ENCODE peak calls at places on chromosomes 3 and 15, in nine cellular contexts. One of them, this sample, is unnamed. For H3K4me1, the result is how much of the 10 kb centered on the place peaks cover.

GRCh38 chr15:61749169-61749568 is 311.1 kb downstream of the VPS13C start:
- DNase-seq in K562: no peak
- DNase-seq in mammary epithelial cell: peak
- DNase-seq in GM23248: no peak
- DNase-seq in A673: no peak
- DNase-seq in H1: no peak
- DNase-seq in HCT116: no peak
- DNase-seq in GM23338: no peak
- DNase-seq in PC-9: no peak
- DNase-seq in this sample: no peak

GRCh38 chr15:74781673-74782595 is at the start of gene CSK:
- DNase-seq in K562: peak
- DNase-seq in mammary epithelial cell: peak
- DNase-seq in GM23248: peak
- DNase-seq in A673: peak
- DNase-seq in H1: peak
- DNase-seq in HCT116: no peak
- DNase-seq in GM23338: peak
- DNase-seq in PC-9: no peak
- DNase-seq in this sample: peak

GRCh38 chr3:50295553-50296166 is 3.4 kb upstream of the IFRD2 start:
- DNase-seq in K562: no peak
- DNase-seq in mammary epithelial cell: no peak
- DNase-seq in GM23248: no peak
- DNase-seq in A673: no peak
- DNase-seq in H1: no peak
- DNase-seq in HCT116: no peak
- DNase-seq in GM23338: no peak
- DNase-seq in PC-9: no peak
- DNase-seq in this sample: no peak

GRCh38 chr3:99638244-99638948 is at the start of gene COL8A1:
- DNase-seq in K562: no peak
- DNase-seq in mammary epithelial cell: peak
- DNase-seq in GM23248: peak
- DNase-seq in A673: peak
- DNase-seq in H1: peak
- DNase-seq in HCT116: no peak
- DNase-seq in GM23338: peak
- DNase-seq in PC-9: no peak
- DNase-seq in this sample: no peak

GRCh38 chr3:48504051-48504946 is at the start of gene SHISA5:
- DNase-seq in K562: peak
- DNase-seq in mammary epithelial cell: peak
- DNase-seq in GM23248: peak
- DNase-seq in A673: peak
- DNase-seq in H1: no peak
- DNase-seq in HCT116: no peak
- DNase-seq in GM23338: peak
- DNase-seq in PC-9: no peak
- DNase-seq in this sample: no peak

GRCh38 chr15:53978248-53978906 is at the start of gene UNC13C:
- DNase-seq in K562: no peak
- DNase-seq in mammary epithelial cell: peak
- DNase-seq in GM23248: peak
- DNase-seq in A673: no peak
- DNase-seq in H1: peak
- DNase-seq in HCT116: no peak
- DNase-seq in GM23338: peak
- DNase-seq in PC-9: no peak
- DNase-seq in this sample: no peak

GRCh38 chr15:55796321-55796965 is 53.5 kb upstream of the PRTG start:
- DNase-seq in K562: no peak
- DNase-seq in mammary epithelial cell: peak
- DNase-seq in GM23248: peak
- DNase-seq in A673: no peak
- DNase-seq in H1: no peak
- DNase-seq in HCT116: no peak
- DNase-seq in GM23338: no peak
- DNase-seq in PC-9: no peak
- DNase-seq in this sample: no peak

GRCh38 chr3:55160241-55160877 is 232.5 kb upstream of the LRTM1 start:
- DNase-seq in K562: no peak
- DNase-seq in mammary epithelial cell: peak
- DNase-seq in GM23248: peak
- DNase-seq in A673: peak
- DNase-seq in H1: no peak
- DNase-seq in HCT116: no peak
- DNase-seq in GM23338: no peak
- DNase-seq in PC-9: peak
- DNase-seq in this sample: no peak

GRCh38 chr15:99511529-99511864 is 54.3 kb upstream of the MEF2A start:
- DNase-seq in K562: no peak
- DNase-seq in mammary epithelial cell: no peak
- DNase-seq in GM23248: peak
- DNase-seq in A673: no peak
- DNase-seq in H1: no peak
- DNase-seq in HCT116: no peak
- DNase-seq in GM23338: no peak
- DNase-seq in PC-9: no peak
- DNase-seq in this sample: no peak

GRCh38 chr3:195185574-195185973 is 85.4 kb downstream of the XXYLT1 start:
- DNase-seq in K562: no peak
- DNase-seq in mammary epithelial cell: peak
- DNase-seq in GM23248: no peak
- DNase-seq in A673: no peak
- DNase-seq in H1: no peak
- DNase-seq in HCT116: no peak
- DNase-seq in GM23338: no peak
- DNase-seq in PC-9: peak
- DNase-seq in this sample: no peak

GRCh38 chr3:128618398-128618726 is 32.3 kb downstream of the RPN1 start:
- DNase-seq in K562: no peak
- DNase-seq in mammary epithelial cell: no peak
- DNase-seq in GM23248: peak
- DNase-seq in A673: no peak
- DNase-seq in H1: no peak
- DNase-seq in HCT116: no peak
- DNase-seq in GM23338: no peak
- DNase-seq in PC-9: no peak
- DNase-seq in this sample: no peak

GRCh38 chr15:75112848-75113492 is 88.7 kb upstream of the C15orf39 start:
- DNase-seq in K562: no peak
- DNase-seq in mammary epithelial cell: no peak
- DNase-seq in GM23248: no peak
- DNase-seq in A673: no peak
- DNase-seq in H1: no peak
- DNase-seq in HCT116: no peak
- DNase-seq in GM23338: no peak
- DNase-seq in PC-9: no peak
- DNase-seq in this sample: no peak

GRCh38 chr3:68088636-68089035 is 434.2 kb upstream of the SUCLG2 start:
- DNase-seq in K562: no peak
- DNase-seq in mammary epithelial cell: no peak
- DNase-seq in GM23248: no peak
- DNase-seq in A673: no peak
- DNase-seq in H1: no peak
- DNase-seq in HCT116: no peak
- DNase-seq in GM23338: no peak
- DNase-seq in PC-9: no peak
- DNase-seq in this sample: no peak

GRCh38 chr3:168157903-168158302 is 62.2 kb upstream of the GOLIM4 start:
- DNase-seq in K562: no peak
- DNase-seq in mammary epithelial cell: no peak
- DNase-seq in GM23248: no peak
- DNase-seq in A673: no peak
- DNase-seq in H1: no peak
- DNase-seq in HCT116: no peak
- DNase-seq in GM23338: no peak
- DNase-seq in PC-9: peak
- DNase-seq in this sample: no peak
- H3K4me1 ChIP-seq in K562: under half
- H3K4me1 ChIP-seq in mammary epithelial cell: under half
- H3K4me1 ChIP-seq in GM23248: under half
- H3K4me1 ChIP-seq in A673: under half
- H3K4me1 ChIP-seq in H1: under half
- H3K4me1 ChIP-seq in HCT116: under half
- H3K4me1 ChIP-seq in GM23338: under half
- H3K4me1 ChIP-seq in PC-9: under half
- H3K4me1 ChIP-seq in this sample: under half

GRCh38 chr15:92714457-92715401 is 59.2 kb upstream of the FAM174B start:
- DNase-seq in K562: peak
- DNase-seq in mammary epithelial cell: peak
- DNase-seq in GM23248: peak
- DNase-seq in A673: peak
- DNase-seq in H1: peak
- DNase-seq in HCT116: peak
- DNase-seq in GM23338: peak
- DNase-seq in PC-9: peak
- DNase-seq in this sample: peak
- TF ChIP-seq EZH2 in K562: no peak
- TF ChIP-seq EZH2 in mammary epithelial cell: no peak
- TF ChIP-seq EZH2 in GM23248: no peak
- TF ChIP-seq EZH2 in A673: no peak
- TF ChIP-seq EZH2 in H1: no peak
- TF ChIP-seq EZH2 in HCT116: no peak
- TF ChIP-seq EZH2 in GM23338: no peak
- TF ChIP-seq EZH2 in PC-9: no peak
- TF ChIP-seq EZH2 in this sample: no peak

GRCh38 chr3:51390186-51390585 is 899 bp upstream of the RBM15B start:
- DNase-seq in K562: no peak
- DNase-seq in mammary epithelial cell: no peak
- DNase-seq in GM23248: no peak
- DNase-seq in A673: no peak
- DNase-seq in H1: no peak
- DNase-seq in HCT116: no peak
- DNase-seq in GM23338: no peak
- DNase-seq in PC-9: no peak
- DNase-seq in this sample: no peak

GRCh38 chr3:51391566-51392300 is 648 bp downstream of the RBM15B start:
- DNase-seq in K562: peak
- DNase-seq in mammary epithelial cell: peak
- DNase-seq in GM23248: peak
- DNase-seq in A673: peak
- DNase-seq in H1: peak
- DNase-seq in HCT116: no peak
- DNase-seq in GM23338: peak
- DNase-seq in PC-9: peak
- DNase-seq in this sample: peak

GRCh38 chr3:51389423-51390183 is 1.5 kb upstream of the RBM15B start:
- DNase-seq in K562: peak
- DNase-seq in mammary epithelial cell: no peak
- DNase-seq in GM23248: peak
- DNase-seq in A673: peak
- DNase-seq in H1: peak
- DNase-seq in HCT116: no peak
- DNase-seq in GM23338: peak
- DNase-seq in PC-9: peak
- DNase-seq in this sample: peak

GRCh38 chr3:51391075-51391565 is at the start of gene RBM15B:
- DNase-seq in K562: peak
- DNase-seq in mammary epithelial cell: peak
- DNase-seq in GM23248: peak
- DNase-seq in A673: peak
- DNase-seq in H1: peak
- DNase-seq in HCT116: peak
- DNase-seq in GM23338: no peak
- DNase-seq in PC-9: peak
- DNase-seq in this sample: peak

DNA sequence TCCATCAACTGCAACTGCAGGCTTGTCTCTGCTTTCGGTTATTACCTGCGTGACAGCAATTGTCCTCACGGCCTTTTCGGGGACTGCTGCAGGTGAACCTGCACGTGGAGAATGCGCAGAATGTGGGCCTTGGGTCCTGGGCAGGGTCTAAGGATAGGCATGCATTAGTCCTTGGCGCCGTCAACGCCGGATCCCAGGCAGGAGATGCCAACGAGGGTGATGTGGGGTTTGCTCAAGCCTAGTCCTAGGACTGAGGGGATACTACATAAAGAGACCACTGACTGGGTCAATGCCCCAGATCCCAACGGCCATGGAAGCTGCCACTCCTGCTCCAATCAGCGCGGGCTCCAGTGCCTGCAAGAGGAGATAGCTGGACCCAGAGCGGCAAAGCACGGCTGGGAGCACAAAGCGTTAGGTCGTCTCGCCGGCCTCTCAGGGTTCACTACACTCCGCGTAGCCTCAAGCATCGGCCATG is 448 bp upstream of the RBM15B start:
- DNase-seq in K562: no peak
- DNase-seq in mammary epithelial cell: no peak
- DNase-seq in GM23248: no peak
- DNase-seq in A673: no peak
- DNase-seq in H1: no peak
- DNase-seq in HCT116: no peak
- DNase-seq in GM23338: peak
- DNase-seq in PC-9: no peak
- DNase-seq in this sample: no peak
- H3K4me1 ChIP-seq in K562: under half
- H3K4me1 ChIP-seq in mammary epithelial cell: half or more
- H3K4me1 ChIP-seq in GM23248: under half
- H3K4me1 ChIP-seq in A673: under half
- H3K4me1 ChIP-seq in H1: under half
- H3K4me1 ChIP-seq in HCT116: under half
- H3K4me1 ChIP-seq in GM23338: under half
- H3K4me1 ChIP-seq in PC-9: half or more
- H3K4me1 ChIP-seq in this sample: half or more

GRCh38 chr15:33197636-33198035 is 3.1 kb upstream of the FMN1 start:
- DNase-seq in K562: no peak
- DNase-seq in mammary epithelial cell: no peak
- DNase-seq in GM23248: no peak
- DNase-seq in A673: no peak
- DNase-seq in H1: no peak
- DNase-seq in HCT116: no peak
- DNase-seq in GM23338: no peak
- DNase-seq in PC-9: no peak
- DNase-seq in this sample: no peak

GRCh38 chr15:33194237-33194636 is 277 bp downstream of the FMN1 start:
- DNase-seq in K562: peak
- DNase-seq in mammary epithelial cell: no peak
- DNase-seq in GM23248: peak
- DNase-seq in A673: no peak
- DNase-seq in H1: no peak
- DNase-seq in HCT116: no peak
- DNase-seq in GM23338: peak
- DNase-seq in PC-9: no peak
- DNase-seq in this sample: no peak

GRCh38 chr15:33194704-33195261 is at the start of gene FMN1:
- DNase-seq in K562: peak
- DNase-seq in mammary epithelial cell: peak
- DNase-seq in GM23248: peak
- DNase-seq in A673: peak
- DNase-seq in H1: peak
- DNase-seq in HCT116: peak
- DNase-seq in GM23338: peak
- DNase-seq in PC-9: peak
- DNase-seq in this sample: peak

GRCh38 chr15:33191641-33192040 is 2.9 kb downstream of the FMN1 start:
- DNase-seq in K562: no peak
- DNase-seq in mammary epithelial cell: no peak
- DNase-seq in GM23248: no peak
- DNase-seq in A673: no peak
- DNase-seq in H1: no peak
- DNase-seq in HCT116: no peak
- DNase-seq in GM23338: no peak
- DNase-seq in PC-9: no peak
- DNase-seq in this sample: no peak

GRCh38 chr15:33195283-33195682 is 769 bp upstream of the FMN1 start:
- DNase-seq in K562: no peak
- DNase-seq in mammary epithelial cell: no peak
- DNase-seq in GM23248: no peak
- DNase-seq in A673: peak
- DNase-seq in H1: no peak
- DNase-seq in HCT116: no peak
- DNase-seq in GM23338: no peak
- DNase-seq in PC-9: no peak
- DNase-seq in this sample: no peak
- TF ChIP-seq EZH2 in K562: no peak
- TF ChIP-seq EZH2 in mammary epithelial cell: no peak
- TF ChIP-seq EZH2 in GM23248: no peak
- TF ChIP-seq EZH2 in A673: no peak
- TF ChIP-seq EZH2 in H1: no peak
- TF ChIP-seq EZH2 in HCT116: no peak
- TF ChIP-seq EZH2 in GM23338: no peak
- TF ChIP-seq EZH2 in PC-9: no peak
- TF ChIP-seq EZH2 in this sample: no peak

This sample was measured in DND-41.